ENCODE peak calls at places on chromosomes 3 and 15, in seven cellular contexts. J is WTC11; V is stimulated activated CD8-positive, alpha-beta memory T cell treated with anti-CD3 and anti-CD28 coated beads, Interleukin-15, amount 100 ng/mL, for 4 hours; H is psoas muscle; T is activated CD4-positive, alpha-beta memory T cell treated with anti-CD3 and anti-CD28 coated beads for 36 hours; B is NCI-H524; C is HFF-Myc. I is an unnamed sample.

GRCh38 chr3:3783155-3783554 is 16.1 kb upstream of the LRRN1 start:
- DNase-seq in J (no peak), V (no peak), H (no peak), T (no peak), B (no peak), C (no peak), I (no peak)

GRCh38 chr3:171306631-171307030 is 153.6 kb downstream of the TNIK start:
- DNase-seq in J (no peak), V (no peak), H (peak), T (no peak), B (no peak), C (no peak), I (no peak)

GRCh38 chr3:42827023-42827422 is 17.8 kb downstream of the ACKR2 start:
- DNase-seq in J (no peak), V (no peak), H (no peak), T (no peak), B (no peak), C (no peak), I (no peak)

GRCh38 chr3:97917813-97918536 is 54.3 kb downstream of the RIOX2 start:
- DNase-seq in J (no peak), V (no peak), H (no peak), T (no peak), B (no peak), C (no peak), I (no peak)

GRCh38 chr3:43879166-43879565 is 188.4 kb downstream of the ABHD5 start:
- DNase-seq in J (peak), V (no peak), H (no peak), T (peak), B (peak), C (no peak), I (peak)

GRCh38 chr15:56631765-56632164 is 101.5 kb downstream of the ZNF280D start:
- DNase-seq in J (no peak), V (no peak), H (no peak), T (no peak), B (no peak), C (no peak), I (no peak)

GRCh38 chr3:42499478-42499871 is 3.0 kb upstream of the VIPR1 start:
- DNase-seq in J (no peak), V (no peak), H (no peak), T (peak), B (no peak), C (no peak), I (no peak)

GRCh38 chr3:152376351-152377183 is 107.8 kb downstream of the MBNL1 start:
- DNase-seq in J (no peak), V (no peak), H (no peak), T (no peak), B (no peak), C (no peak), I (no peak)

GRCh38 chr3:116181159-116181558 is 264.1 kb downstream of the LSAMP start:
- DNase-seq in J (no peak), V (no peak), H (no peak), T (no peak), B (no peak), C (no peak), I (no peak)

GRCh38 chr15:96355561-96356129 is 25.1 kb downstream of the NR2F2 start:
- DNase-seq in J (no peak), V (no peak), H (no peak), T (no peak), B (no peak), C (no peak), I (no peak)

GRCh38 chr3:47011371-47011770 is 31.9 kb downstream of the NBEAL2 start:
- DNase-seq in J (no peak), V (no peak), H (no peak), T (no peak), B (no peak), C (no peak), I (no peak)

GRCh38 chr3:53486961-53487654 is 7.3 kb upstream of the CACNA1D start:
- DNase-seq in J (no peak), V (no peak), H (no peak), T (no peak), B (no peak), C (no peak), I (no peak)

GRCh38 chr3:138092023-138092422 is 23.4 kb downstream of the DZIP1L start:
- DNase-seq in J (no peak), V (no peak), H (no peak), T (no peak), B (no peak), C (no peak), I (no peak)

GRCh38 chr3:128131897-128132646 is 8.5 kb upstream of the RUVBL1 start:
- DNase-seq in J (no peak), V (no peak), H (no peak), T (no peak), B (no peak), C (no peak), I (no peak)

GRCh38 chr3:127611251-127611650 is 13.0 kb downstream of the MCM2 start:
- DNase-seq in J (no peak), V (no peak), H (no peak), T (no peak), B (no peak), C (no peak), I (no peak)

I was measured in D341Med.